ENCODE peak calls at places on chromosomes 13 and 19, in ten cellular contexts. J, T, N, R, E, M, P, G, F and C are unnamed samples.

GRCh38 chr19:43526884-43527859 is at the start of gene ETHE1:
- DNase-seq in J (peak), N (peak), E (no peak), F (peak), M (peak), G (peak), R (peak), T (peak), P (peak), C (peak)

GRCh38 chr13:22141636-22142035 is 470.8 kb downstream of the FGF9 start:
- DNase-seq in G (no peak), M (no peak), R (no peak), P (peak), F (no peak), J (no peak), N (no peak), E (no peak), T (no peak), C (no peak)

GRCh38 chr19:31960474-31960873 is 384.9 kb upstream of the ZNF507 start:
- DNase-seq in M (no peak), J (no peak), N (no peak), P (peak), R (no peak), E (no peak), T (no peak), F (no peak), G (no peak), C (no peak)

GRCh38 chr13:109361562-109361961 is 424.8 kb downstream of the IRS2 start:
- DNase-seq in T (no peak), J (no peak), R (no peak), F (no peak), N (no peak), P (no peak), M (no peak), G (no peak), E (no peak), C (no peak)

GRCh38 chr13:93146584-93147292 is 79.9 kb upstream of the GPC6 start:
- DNase-seq in N (no peak), R (no peak), T (peak), G (no peak), M (peak), E (peak), J (peak), P (peak), F (no peak), C (peak)

GRCh38 chr13:32752997-32753606 is 166.8 kb downstream of the PDS5B start:
- DNase-seq in P (no peak), R (no peak), M (no peak), N (no peak), T (no peak), E (no peak), G (no peak), J (no peak), F (no peak), C (no peak)

GRCh38 chr19:4304509-4305252 is at the start of gene FSD1:
- DNase-seq in F (no peak), E (no peak), M (peak), T (peak), G (peak), R (peak), J (peak), N (no peak), P (peak), C (peak)

GRCh38 chr19:19628499-19629134 is 597 bp upstream of the LPAR2 start:
- DNase-seq in P (peak), N (peak), G (peak), T (no peak), R (peak), F (no peak), M (peak), E (peak), J (peak), C (peak)

GRCh38 chr13:20053016-20053415 is 94.5 kb downstream of the ZMYM2 start:
- DNase-seq in R (no peak), P (no peak), E (peak), N (no peak), T (peak), F (no peak), J (peak), M (peak), G (peak), C (no peak)

GRCh38 chr13:51520524-51520923 is 63.7 kb upstream of the WDFY2 start:
- DNase-seq in F (no peak), M (peak), E (peak), J (peak), R (no peak), P (peak), T (peak), N (no peak), G (no peak), C (peak)

GRCh38 chr13:45807520-45808099 is 43.9 kb downstream of the SIAH3 start:
- DNase-seq in N (no peak), J (peak), E (peak), F (no peak), G (peak), R (peak), P (peak), T (peak), M (peak), C (peak)

GRCh38 chr13:113325779-113326178 is 28.7 kb downstream of the LAMP1 start:
- DNase-seq in G (no peak), N (no peak), M (no peak), T (no peak), F (no peak), E (no peak), P (no peak), R (no peak), J (no peak), C (no peak)

GRCh38 chr19:38245826-38246498 is 10.2 kb downstream of the PPP1R14A start:
- DNase-seq in G (no peak), M (peak), R (no peak), N (no peak), E (no peak), P (no peak), T (peak), J (peak), F (no peak), C (peak)

GRCh38 chr19:39183100-39183499 is 13.7 kb upstream of the NCCRP1 start:
- DNase-seq in J (no peak), R (no peak), T (no peak), P (no peak), F (no peak), E (no peak), N (no peak), G (no peak), M (peak), C (peak)

GRCh38 chr19:18503971-18504885 is 17.6 kb downstream of the ELL start:
- DNase-seq in N (peak), E (no peak), P (no peak), G (no peak), M (no peak), R (no peak), F (no peak), T (no peak), J (no peak), C (no peak)

GRCh38 chr19:1512671-1513491 is at the start of gene ADAMTSL5:
- DNase-seq in M (peak), F (no peak), E (no peak), G (peak), N (peak), R (peak), T (peak), J (peak), P (peak), C (peak)

GRCh38 chr13:113848431-113849260 is 15.2 kb downstream of the GAS6 start:
- DNase-seq in M (no peak), G (no peak), P (no peak), E (no peak), R (no peak), J (no peak), N (peak), F (no peak), T (no peak), C (no peak)

GRCh38 chr13:41386206-41386605 is 71.1 kb upstream of the RGCC start:
- DNase-seq in E (no peak), J (no peak), T (no peak), N (no peak), M (no peak), G (no peak), F (no peak), R (no peak), P (no peak), C (no peak)

GRCh38 chr19:52941941-52942370 is 18.7 kb upstream of the ZNF888 start:
- DNase-seq in P (peak), T (peak), G (peak), F (no peak), M (peak), R (no peak), J (peak), E (no peak), N (peak), C (no peak)

GRCh38 chr13:23378009-23378632 is 55.4 kb downstream of the SACS start:
- DNase-seq in F (peak), G (no peak), E (peak), P (peak), M (peak), N (no peak), R (peak), J (peak), T (peak), C (peak)

GRCh38 chr19:17234911-17235617 is 9.0 kb downstream of the OCEL1 start:
- DNase-seq in M (peak), R (peak), G (peak), P (peak), E (no peak), T (peak), J (peak), N (peak), F (no peak), C (peak)

GRCh38 chr13:99501952-99502310 is 659 bp downstream of the TM9SF2 start:
- DNase-seq in F (no peak), E (peak), T (peak), M (peak), N (no peak), P (peak), J (peak), R (peak), G (peak), C (peak)

GRCh38 chr13:39910833-39911232 is 255.4 kb downstream of the COG6 start:
- DNase-seq in J (peak), F (no peak), R (no peak), T (peak), P (peak), N (no peak), E (peak), M (peak), G (no peak), C (no peak)

GRCh38 chr19:1811472-1811894 is 593 bp downstream of the ATP8B3 start:
- DNase-seq in R (peak), F (peak), E (peak), N (peak), G (peak), T (peak), M (peak), J (peak), P (peak), C (peak)

GRCh38 chr19:38266070-38266469 is 1.7 kb downstream of the SPINT2 start:
- DNase-seq in M (no peak), E (no peak), G (no peak), J (no peak), F (no peak), N (no peak), R (no peak), P (no peak), T (no peak), C (no peak)

GRCh38 chr19:17333611-17334413 is 843 bp downstream of the ANO8 start:
- DNase-seq in N (peak), G (no peak), T (peak), F (no peak), R (peak), E (peak), M (peak), P (peak), J (peak), C (peak)

GRCh38 chr19:679418-680286 is 3.5 kb downstream of the FSTL3 start:
- DNase-seq in R (peak), E (peak), P (peak), T (peak), G (peak), M (peak), N (peak), F (no peak), J (peak), C (peak)

GRCh38 chr13:97339019-97339988 is 94.7 kb upstream of the RAP2A start:
- DNase-seq in P (peak), M (peak), F (no peak), E (peak), T (peak), J (peak), N (no peak), G (peak), R (no peak), C (peak)

GRCh38 chr13:75566658-75567057 is 17.1 kb downstream of the UCHL3 start:
- DNase-seq in N (no peak), M (peak), J (peak), F (no peak), E (peak), P (peak), G (no peak), R (no peak), T (peak), C (peak)

GRCh38 chr19:47691782-47692181 is 21.4 kb upstream of the EHD2 start:
- DNase-seq in T (no peak), J (no peak), P (no peak), N (peak), M (no peak), R (no peak), F (no peak), E (no peak), G (no peak), C (no peak)

GRCh38 chr19:45670670-45671453 is 2.8 kb downstream of the GIPR start:
- DNase-seq in N (peak), F (peak), E (no peak), G (peak), P (peak), R (peak), M (peak), T (peak), J (peak), C (peak)

GRCh38 chr19:42051166-42052115 is 18.6 kb downstream of the GRIK5 start:
- DNase-seq in M (no peak), P (no peak), R (no peak), F (peak), N (no peak), E (no peak), T (no peak), J (no peak), G (no peak), C (no peak)

GRCh38 chr13:110907951-110908898 is 6.6 kb downstream of the ANKRD10 start:
- DNase-seq in T (peak), N (no peak), G (no peak), J (peak), F (no peak), P (no peak), E (peak), R (no peak), M (peak), C (no peak)

GRCh38 chr13:45194081-45194939 is 6.5 kb downstream of the KCTD4 start:
- DNase-seq in J (peak), R (no peak), M (peak), T (peak), E (peak), G (no peak), F (no peak), N (no peak), P (peak), C (peak)

GRCh38 chr19:7386308-7386707 is 37.6 kb downstream of the ARHGEF18 start:
- DNase-seq in J (no peak), N (no peak), R (no peak), T (no peak), E (no peak), P (no peak), M (no peak), G (no peak), F (no peak), C (no peak)
- TF ChIP-seq CTCF in J (no peak), N (no peak), R (no peak), T (no peak), E (no peak), P (no peak), M (no peak), G (no peak), F (no peak), C (no peak)

DNA sequence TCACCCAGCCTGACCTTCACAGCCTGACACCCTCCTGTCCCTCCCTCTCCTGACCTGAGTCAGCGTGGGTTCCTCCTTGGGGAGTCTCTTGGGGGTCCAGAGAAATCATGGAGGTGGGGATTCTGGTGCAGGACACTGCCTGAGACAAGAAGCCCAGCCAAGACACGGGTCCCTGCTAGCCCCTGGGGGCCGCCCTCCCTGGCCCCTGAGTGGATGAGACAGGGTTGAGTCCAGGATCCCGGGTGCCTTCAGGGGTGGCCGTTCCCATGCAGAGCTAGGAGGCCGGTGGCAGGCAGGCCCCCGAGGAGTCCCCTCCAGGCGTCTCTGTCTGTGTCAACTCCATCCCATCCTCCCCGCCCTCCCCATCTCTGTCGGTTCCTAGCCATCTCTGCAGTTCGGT is 1.6 kb downstream of the MAP2K7 start:
- DNase-seq in E (no peak), P (no peak), N (peak), M (no peak), G (no peak), R (no peak), J (no peak), T (no peak), F (peak), C (no peak)
- H3K4me3 ChIP-seq in E (no peak), P (no peak), N (no peak), M (peak), G (no peak), R (no peak), J (peak), T (peak), F (no peak), C (peak)

DNA sequence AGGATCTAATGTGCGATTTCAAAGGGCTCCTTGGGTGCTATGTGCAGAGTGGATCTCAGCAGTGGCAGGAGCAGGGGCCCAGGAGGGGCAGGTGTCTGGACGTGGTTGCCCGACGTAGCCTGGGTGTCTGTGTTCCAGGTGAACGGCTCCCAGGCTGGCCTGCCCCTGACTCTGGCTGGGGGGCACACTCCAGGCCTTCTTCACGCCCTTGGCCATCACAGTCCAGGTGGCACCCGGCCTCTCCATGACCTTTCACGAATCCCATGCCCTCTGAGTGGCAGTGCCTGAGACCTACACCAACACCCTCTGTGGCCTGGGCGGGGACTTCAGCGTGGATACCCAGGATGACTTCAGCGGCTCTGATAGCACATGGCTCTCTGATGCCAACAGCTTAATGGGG is 11.3 kb upstream of the FXYD3 start:
- DNase-seq in F (no peak), P (no peak), M (no peak), G (no peak), E (no peak), T (no peak), J (no peak), R (no peak), N (no peak), C (no peak)
- TF ChIP-seq CTCF in F (no peak), P (no peak), M (no peak), G (no peak), E (no peak), T (no peak), J (no peak), R (no peak), N (no peak), C (no peak)

DNA sequence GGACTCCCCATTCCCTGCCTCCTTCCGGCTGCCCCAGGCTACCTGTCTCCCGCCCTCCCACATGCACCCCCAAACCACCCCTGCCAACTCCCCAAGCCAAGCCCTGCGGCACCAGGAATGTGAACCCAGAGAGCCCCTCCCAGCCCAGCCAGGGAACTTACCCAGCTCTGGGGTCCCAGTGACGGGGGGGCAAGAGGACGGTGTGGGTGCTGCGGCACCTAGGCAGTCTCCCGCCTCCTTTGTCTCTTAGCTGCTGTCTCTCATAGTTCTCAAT is 558 bp downstream of the PLEKHA4 start:
- DNase-seq in P (no peak), G (no peak), M (no peak), F (no peak), E (no peak), J (no peak), R (no peak), T (no peak), N (peak), C (peak)
- H3K4me3 ChIP-seq in P (peak), G (no peak), M (peak), F (no peak), E (peak), J (peak), R (no peak), T (peak), N (no peak), C (peak)

DNA sequence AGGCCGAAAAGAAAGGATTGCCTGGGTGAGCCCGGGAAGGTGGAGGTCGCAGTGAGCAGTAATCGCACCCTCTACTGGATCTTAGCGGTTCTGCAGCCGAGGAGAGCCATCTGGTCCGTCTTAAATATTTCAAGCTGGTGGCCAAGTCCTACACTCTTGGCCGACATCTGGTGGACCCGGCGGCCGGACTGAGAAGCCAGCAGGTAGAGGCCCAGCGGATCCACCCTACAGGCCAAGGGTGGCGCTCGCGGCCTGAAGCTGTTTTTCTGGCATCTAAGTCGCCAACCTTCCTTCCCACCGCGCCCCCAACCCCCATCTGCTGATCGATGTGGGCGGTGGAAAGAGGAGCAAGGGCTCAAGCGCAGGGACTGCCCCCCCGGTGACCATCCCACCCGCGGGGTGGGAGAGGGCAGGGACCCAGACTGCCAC is 46.5 kb upstream of the ZNF730 start:
- DNase-seq in T (peak), G (no peak), M (peak), F (peak), N (no peak), P (peak), J (peak), E (no peak), R (no peak), C (peak)
- TF ChIP-seq CTCF in T (peak), G (peak), M (peak), F (no peak), N (no peak), P (peak), J (peak), E (peak), R (no peak), C (peak)

GRCh38 chr13:31346891-31347290 is 147.1 kb downstream of the B3GLCT start:
- DNase-seq in R (no peak), T (no peak), F (no peak), M (no peak), E (no peak), J (no peak), N (no peak), G (no peak), P (no peak), C (no peak)
- H3K4me3 ChIP-seq in R (no peak), T (no peak), F (no peak), M (no peak), E (no peak), J (no peak), N (no peak), G (no peak), P (no peak), C (no peak)

GRCh38 chr13:47588676-47589075 is 412.4 kb downstream of the SUCLA2 start:
- DNase-seq in T (no peak), J (no peak), R (no peak), F (no peak), N (no peak), M (no peak), G (no peak), P (no peak), E (no peak), C (no peak)
- TF ChIP-seq CTCF in T (no peak), J (peak), R (no peak), F (no peak), N (no peak), M (no peak), G (peak), P (no peak), E (no peak), C (no peak)